ENCODE peak calls at places on chromosomes 16 and 17, in five cellular contexts. T, P, J, O and C are unnamed samples.

GRCh38 chr17:28901866-28902818 is 737 bp downstream of the DHRS13 start:
- DNase-seq in T (no peak), P (peak), J (no peak), O (peak), C (peak)

GRCh38 chr17:45093444-45094110 is 32.5 kb downstream of the NMT1 start:
- DNase-seq in T (no peak), P (no peak), J (no peak), O (no peak), C (no peak)

GRCh38 chr17:5020502-5021023 is 14.7 kb downstream of the SLC52A1 start:
- DNase-seq in T (no peak), P (no peak), J (no peak), O (no peak), C (no peak)

GRCh38 chr16:66326995-66327513 is 39.4 kb upstream of the CDH5 start:
- DNase-seq in T (no peak), P (no peak), J (no peak), O (no peak), C (peak)

GRCh38 chr16:10501016-10501607 is 79.3 kb downstream of the EMP2 start:
- DNase-seq in T (no peak), P (no peak), J (no peak), O (no peak), C (no peak)

GRCh38 chr17:7873051-7873450 is 15.2 kb downstream of the CYB5D1 start:
- DNase-seq in T (no peak), P (no peak), J (no peak), O (no peak), C (no peak)

GRCh38 chr17:65191805-65192740 is 54.9 kb downstream of the RGS9 start:
- DNase-seq in T (no peak), P (no peak), J (peak), O (no peak), C (no peak)

GRCh38 chr17:27975146-27976011 is 67.1 kb upstream of the NLK start:
- DNase-seq in T (no peak), P (no peak), J (no peak), O (no peak), C (no peak)

GRCh38 chr16:54412777-54413455 is 126.3 kb upstream of the IRX3 start:
- DNase-seq in T (no peak), P (no peak), J (no peak), O (no peak), C (no peak)

GRCh38 chr16:54411555-54411954 is 125.0 kb upstream of the IRX3 start:
- DNase-seq in T (no peak), P (no peak), J (no peak), O (no peak), C (no peak)

GRCh38 chr16:54407596-54407995 is 121.0 kb upstream of the IRX3 start:
- DNase-seq in T (no peak), P (no peak), J (no peak), O (no peak), C (no peak)

GRCh38 chr16:54414671-54415070 is 128.1 kb upstream of the IRX3 start:
- DNase-seq in T (no peak), P (no peak), J (no peak), O (no peak), C (no peak)

GRCh38 chr16:54409982-54410381 is 123.4 kb upstream of the IRX3 start:
- DNase-seq in T (no peak), P (no peak), J (no peak), O (no peak), C (no peak)
- TF ChIP-seq CTCF in T (no peak), P (no peak), J (no peak), O (no peak), C (no peak)

GRCh38 chr17:37294888-37295287 is 80.9 kb upstream of the C17orf78 start:
- DNase-seq in T (no peak), P (no peak), J (no peak), O (no peak), C (no peak)
- TF ChIP-seq CTCF in T (no peak), P (no peak), J (no peak), O (no peak), C (no peak)

GRCh38 chr16:23248261-23249194 is 53.6 kb upstream of the SCNN1B start:
- DNase-seq in T (no peak), P (no peak), J (no peak), O (no peak), C (no peak)

GRCh38 chr16:23240994-23241393 is 58.4 kb downstream of the SCNN1G start:
- DNase-seq in T (no peak), P (no peak), J (no peak), O (no peak), C (no peak)

GRCh38 chr16:23245268-23245667 is 56.8 kb upstream of the SCNN1B start:
- DNase-seq in T (no peak), P (no peak), J (no peak), O (no peak), C (no peak)

GRCh38 chr16:23249830-23250229 is 52.3 kb upstream of the SCNN1B start:
- DNase-seq in T (no peak), P (no peak), J (no peak), O (no peak), C (no peak)

DNA sequence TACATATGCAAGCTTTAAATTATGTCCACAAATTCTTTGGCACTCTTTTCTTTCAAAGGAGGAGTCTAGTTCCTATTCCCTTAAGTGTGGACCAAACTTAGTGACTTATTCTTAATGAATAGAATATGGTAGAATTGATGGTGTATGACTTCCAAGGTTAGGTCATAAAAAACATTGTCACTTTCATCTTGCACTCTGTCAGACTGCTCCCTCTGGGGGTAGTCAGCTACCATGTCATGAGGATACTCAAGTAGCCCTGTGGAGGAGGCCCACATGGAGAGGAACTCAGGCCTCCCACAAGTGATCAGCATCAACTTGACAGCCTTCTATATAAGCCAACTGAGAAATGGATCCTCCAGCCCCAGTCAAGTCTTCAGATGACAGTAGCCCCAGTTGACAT is 58.0 kb upstream of the SCNN1B start:
- DNase-seq in T (no peak), P (no peak), J (no peak), O (no peak), C (no peak)
- TF ChIP-seq CTCF in T (no peak), P (no peak), J (no peak), O (no peak), C (no peak)

GRCh38 chr16:56336071-56336688 is 89.2 kb downstream of the AMFR start:
- DNase-seq in T (no peak), P (no peak), J (no peak), O (no peak), C (no peak)

GRCh38 chr16:56337131-56337857 is 88.1 kb downstream of the AMFR start:
- DNase-seq in T (no peak), P (no peak), J (no peak), O (no peak), C (no peak)

GRCh38 chr16:56338566-56339318 is 86.6 kb downstream of the AMFR start:
- DNase-seq in T (no peak), P (no peak), J (no peak), O (no peak), C (no peak)

GRCh38 chr16:56336711-56337110 is 88.6 kb downstream of the AMFR start:
- DNase-seq in T (no peak), P (no peak), J (no peak), O (no peak), C (no peak)

GRCh38 chr16:56337858-56338325 is 87.5 kb downstream of the AMFR start:
- DNase-seq in T (no peak), P (no peak), J (no peak), O (no peak), C (no peak)
- TF ChIP-seq CTCF in T (no peak), P (no peak), J (no peak), O (no peak), C (no peak)

GRCh38 chr16:69859105-69859969 is 91.8 kb upstream of the CLEC18A start:
- DNase-seq in T (no peak), P (peak), J (no peak), O (no peak), C (no peak)
- TF ChIP-seq CTCF in T (no peak), P (peak), J (peak), O (no peak), C (peak)

GRCh38 chr17:81322271-81323082 is 27.4 kb upstream of the SLC38A10 start:
- DNase-seq in T (no peak), P (no peak), J (no peak), O (peak), C (no peak)
- TF ChIP-seq CTCF in T (no peak), P (no peak), J (peak), O (no peak), C (no peak)